ENCODE peak calls at places on chromosomes 5 and 9, in ten cellular contexts. P, M, Y, I, L, A, H, S, D and K are unnamed samples.

GRCh38 chr5:171157775-171158174 is 151.3 kb upstream of the TLX3 start:
- DNase-seq in P (no peak), Y (no peak), L (no peak), D (no peak), I (no peak), M (no peak), S (no peak), H (no peak), A (no peak), K (no peak)

GRCh38 chr5:28779161-28779754 is 1740.9 kb upstream of the CDH9 start:
- DNase-seq in L (no peak), A (no peak), H (no peak), D (no peak), I (no peak), S (no peak), P (no peak), Y (no peak), M (peak), K (no peak)

GRCh38 chr9:135199489-135199888 is 112.0 kb downstream of the OLFM1 start:
- DNase-seq in L (no peak), S (no peak), M (no peak), P (no peak), D (no peak), I (no peak), A (no peak), H (no peak), Y (no peak), K (no peak)

GRCh38 chr9:135474915-135475314 is 4.7 kb upstream of the PPP1R26 start:
- DNase-seq in Y (no peak), P (no peak), M (peak), A (no peak), S (peak), H (no peak), I (no peak), D (no peak), L (no peak), K (no peak)

GRCh38 chr5:146059349-146060220 is 45.8 kb downstream of the PLAC8L1 start:
- DNase-seq in L (peak), S (no peak), M (peak), H (no peak), Y (no peak), D (no peak), I (no peak), A (no peak), P (no peak), K (no peak)

GRCh38 chr5:90308787-90309585 is 100.6 kb downstream of the CETN3 start:
- DNase-seq in D (no peak), S (no peak), Y (no peak), L (no peak), P (no peak), I (no peak), M (no peak), H (no peak), A (no peak), K (peak)

GRCh38 chr5:8773091-8773615 is 772.7 kb downstream of the SEMA5A start:
- DNase-seq in S (peak), D (no peak), I (no peak), A (no peak), Y (no peak), P (no peak), L (no peak), M (peak), H (no peak), K (peak)

GRCh38 chr9:13758876-13759275 is 479.4 kb upstream of the MPDZ start:
- DNase-seq in P (no peak), I (no peak), L (peak), H (no peak), A (no peak), M (peak), D (no peak), S (no peak), Y (no peak), K (no peak)

GRCh38 chr9:92142329-92142728 is 27.1 kb upstream of the SPTLC1 start:
- DNase-seq in M (no peak), H (no peak), L (no peak), P (no peak), D (no peak), I (no peak), Y (no peak), S (no peak), A (no peak), K (no peak)

GRCh38 chr5:1962619-1963355 is 80.1 kb upstream of the IRX4 start:
- DNase-seq in I (no peak), M (no peak), H (no peak), S (no peak), Y (no peak), A (no peak), P (no peak), D (no peak), L (no peak), K (no peak)

GRCh38 chr9:121350993-121351561 is 19.0 kb downstream of the STOM start:
- DNase-seq in M (peak), P (no peak), A (no peak), I (no peak), H (peak), S (peak), Y (peak), D (peak), L (peak), K (peak)

GRCh38 chr5:50947892-50948683 is 281.7 kb downstream of the PARP8 start:
- DNase-seq in D (no peak), I (no peak), A (no peak), P (no peak), L (no peak), H (no peak), Y (no peak), M (no peak), S (no peak), K (no peak)

GRCh38 chr9:83744206-83744605 is 36.4 kb upstream of the UBQLN1 start:
- DNase-seq in A (no peak), M (no peak), H (no peak), S (no peak), P (no peak), D (no peak), L (no peak), Y (no peak), I (no peak), K (no peak)

GRCh38 chr9:131019387-131020239 is 10.6 kb downstream of the LAMC3 start:
- DNase-seq in H (no peak), Y (peak), P (no peak), M (no peak), D (peak), A (no peak), I (no peak), L (no peak), S (peak), K (no peak)

GRCh38 chr5:170471551-170472212 is 32.1 kb upstream of the KCNIP1 start:
- DNase-seq in L (no peak), I (no peak), A (no peak), Y (no peak), D (no peak), P (no peak), S (no peak), H (no peak), M (no peak), K (no peak)

GRCh38 chr9:10238087-10238486 is 374.7 kb downstream of the PTPRD start:
- DNase-seq in L (no peak), M (no peak), P (no peak), D (no peak), I (no peak), H (no peak), S (no peak), A (no peak), Y (no peak), K (no peak)

GRCh38 chr5:15798006-15798405 is 298.0 kb downstream of the FBXL7 start:
- DNase-seq in I (no peak), H (no peak), D (no peak), Y (no peak), S (no peak), M (peak), P (no peak), L (no peak), A (no peak), K (peak)

GRCh38 chr5:6822556-6823343 is 109.5 kb downstream of the TENT4A start:
- DNase-seq in H (no peak), S (no peak), Y (no peak), M (no peak), D (no peak), I (no peak), A (no peak), L (no peak), P (no peak), K (no peak)

GRCh38 chr5:141598389-141599360 is 20.1 kb downstream of the DIAPH1 start:
- DNase-seq in S (peak), M (no peak), D (no peak), A (no peak), P (no peak), H (no peak), I (no peak), Y (no peak), L (no peak), K (peak)
- H3K27ac ChIP-seq in S (peak), M (peak), D (no peak), A (no peak), P (peak), H (no peak), I (peak), Y (no peak), L (peak), K (no peak)

GRCh38 chr9:3863114-3863528 is 337.3 kb upstream of the RFX3 start:
- DNase-seq in H (no peak), P (peak), A (no peak), S (peak), M (peak), L (no peak), D (no peak), I (no peak), Y (no peak), K (peak)

GRCh38 chr9:3868012-3868411 is 342.2 kb upstream of the RFX3 start:
- DNase-seq in M (no peak), H (no peak), L (no peak), S (peak), I (no peak), P (no peak), D (no peak), Y (no peak), A (no peak), K (peak)

GRCh38 chr9:3868466-3868865 is 342.7 kb upstream of the RFX3 start:
- DNase-seq in P (no peak), A (no peak), L (no peak), H (no peak), S (no peak), D (no peak), M (peak), I (no peak), Y (no peak), K (no peak)

GRCh38 chr9:3863686-3864085 is 337.9 kb upstream of the RFX3 start:
- DNase-seq in I (no peak), A (no peak), D (no peak), P (no peak), S (peak), Y (no peak), H (no peak), L (no peak), M (peak), K (peak)

GRCh38 chr9:3865373-3865772 is 339.6 kb upstream of the RFX3 start:
- DNase-seq in A (no peak), S (peak), D (no peak), P (no peak), Y (no peak), M (peak), I (no peak), L (no peak), H (no peak), K (peak)
- H3K27ac ChIP-seq in A (no peak), S (peak), D (no peak), P (no peak), Y (no peak), M (no peak), I (no peak), L (no peak), H (no peak), K (peak)

GRCh38 chr5:180070726-180071417 is 687 bp downstream of the RNF130 start:
- DNase-seq in H (peak), D (peak), M (peak), A (no peak), P (peak), L (peak), S (peak), I (no peak), Y (peak), K (peak)

GRCh38 chr5:180069589-180070247 is 1.8 kb downstream of the RNF130 start:
- DNase-seq in S (no peak), M (peak), I (no peak), D (peak), A (no peak), L (peak), P (peak), Y (no peak), H (peak), K (peak)

GRCh38 chr5:180071418-180072255 is at the start of gene RNF130:
- DNase-seq in M (peak), L (peak), Y (peak), H (peak), D (peak), P (peak), S (peak), A (peak), I (peak), K (peak)

GRCh38 chr5:180068519-180069090 is 3.0 kb downstream of the RNF130 start:
- DNase-seq in A (no peak), D (no peak), P (no peak), S (no peak), I (no peak), H (no peak), M (no peak), L (no peak), Y (no peak), K (no peak)

DNA sequence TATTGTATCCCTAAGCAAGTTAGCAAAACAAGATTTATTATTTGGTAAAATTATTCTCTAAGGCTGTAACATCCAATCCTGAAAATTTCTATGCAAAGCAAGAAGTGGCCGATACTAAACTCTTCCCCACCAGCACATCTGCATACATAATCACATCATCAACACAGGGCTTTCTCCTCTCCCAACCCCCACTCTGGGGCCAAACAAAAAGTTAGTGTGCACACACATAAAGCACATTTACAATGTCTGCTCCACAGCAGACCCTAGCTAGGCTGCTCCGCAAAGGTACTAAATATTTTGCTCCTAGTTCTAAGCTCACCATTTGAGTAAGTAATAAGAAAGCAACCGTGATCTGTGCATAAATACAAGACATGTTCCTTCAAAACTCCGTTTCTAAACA is 3.6 kb downstream of the RNF130 start:
- DNase-seq in M (no peak), L (no peak), Y (no peak), D (no peak), P (no peak), I (no peak), H (no peak), S (no peak), A (no peak), K (no peak)
- H3K27ac ChIP-seq in M (no peak), L (no peak), Y (no peak), D (no peak), P (no peak), I (no peak), H (no peak), S (no peak), A (no peak), K (no peak)

DNA sequence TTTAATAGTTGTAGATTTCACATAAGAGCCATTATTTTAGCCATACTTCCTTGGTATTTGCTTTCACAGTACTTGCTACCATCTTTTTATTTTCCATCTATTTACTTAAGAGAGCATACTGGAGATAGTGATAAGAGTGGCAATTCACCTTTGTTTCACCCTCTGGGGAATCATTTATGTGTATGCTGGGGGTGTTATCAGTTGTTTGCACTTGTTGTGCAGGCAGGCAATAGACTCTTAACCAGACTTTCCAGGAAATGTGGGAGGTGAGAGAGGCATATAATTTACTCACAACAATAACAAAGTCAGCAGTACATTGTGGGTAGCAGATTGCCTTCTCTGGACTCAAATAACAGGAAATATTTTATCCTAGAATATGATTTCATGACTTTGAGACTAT is 1018.3 kb downstream of the CDH12 start:
- DNase-seq in I (no peak), P (no peak), D (no peak), L (no peak), S (no peak), A (no peak), M (no peak), Y (no peak), H (no peak), K (no peak)
- H3K27ac ChIP-seq in I (no peak), P (no peak), D (no peak), L (no peak), S (no peak), A (no peak), M (no peak), Y (no peak), H (no peak), K (no peak)